ENCODE peak calls at places on chromosomes 12 and 14, in seven cellular contexts. D, N, X, G, Y, B and Q are unnamed samples.

GRCh38 chr12:22016982-22017381 is 29.0 kb upstream of the CMAS start:
- DNase-seq in D (no peak), N (no peak), X (no peak), G (no peak), Y (no peak), B (no peak), Q (no peak)

GRCh38 chr14:73759183-73759713 is 45.1 kb upstream of the PNMA1 start:
- DNase-seq in D (peak), N (peak), X (peak), G (peak), Y (peak), B (no peak), Q (peak)

GRCh38 chr14:92573761-92574498 is 60.3 kb downstream of the RIN3 start:
- DNase-seq in D (no peak), N (peak), X (no peak), G (no peak), Y (no peak), B (no peak), Q (no peak)

GRCh38 chr14:106605548-106606448 is 1079.4 kb downstream of the TMEM121 start:
- DNase-seq in D (no peak), N (no peak), X (peak), G (no peak), Y (no peak), B (no peak), Q (no peak)

GRCh38 chr12:12265571-12266388 is 1.1 kb downstream of the LRP6 start:
- DNase-seq in D (peak), N (no peak), X (peak), G (peak), Y (peak), B (no peak), Q (peak)

GRCh38 chr12:19992311-19992710 is 376.0 kb upstream of the PDE3A start:
- DNase-seq in D (peak), N (no peak), X (no peak), G (no peak), Y (no peak), B (no peak), Q (no peak)

GRCh38 chr14:78107171-78107570 is 63.0 kb upstream of the NRXN3 start:
- DNase-seq in D (no peak), N (no peak), X (no peak), G (no peak), Y (no peak), B (no peak), Q (no peak)

GRCh38 chr14:61643546-61643945 is 51.8 kb upstream of the HIF1A start:
- DNase-seq in D (no peak), N (no peak), X (no peak), G (peak), Y (no peak), B (no peak), Q (no peak)

GRCh38 chr12:133130808-133131128 is 341 bp downstream of the ZNF10 start:
- DNase-seq in D (peak), N (no peak), X (peak), G (peak), Y (no peak), B (no peak), Q (no peak)

GRCh38 chr14:31592619-31593018 is 31.4 kb downstream of the NUBPL start:
- DNase-seq in D (no peak), N (no peak), X (no peak), G (no peak), Y (peak), B (no peak), Q (peak)

GRCh38 chr14:72699852-72700257 is 194.0 kb downstream of the DPF3 start:
- DNase-seq in D (no peak), N (no peak), X (no peak), G (peak), Y (peak), B (no peak), Q (no peak)

GRCh38 chr12:95277139-95277538 is 59.5 kb downstream of the VEZT start:
- DNase-seq in D (no peak), N (no peak), X (no peak), G (peak), Y (peak), B (no peak), Q (peak)

GRCh38 chr14:75845136-75845804 is 136.5 kb downstream of the TGFB3 start:
- DNase-seq in D (no peak), N (no peak), X (no peak), G (no peak), Y (no peak), B (no peak), Q (no peak)

GRCh38 chr12:128825845-128826244 is 2.1 kb upstream of the SLC15A4 start:
- DNase-seq in D (no peak), N (no peak), X (no peak), G (no peak), Y (no peak), B (no peak), Q (no peak)

GRCh38 chr12:105321125-105321524 is 9.4 kb upstream of the C12orf75 start:
- DNase-seq in D (no peak), N (no peak), X (no peak), G (no peak), Y (no peak), B (no peak), Q (no peak)

GRCh38 chr12:78880078-78880477 is 15.5 kb downstream of the SYT1 start:
- DNase-seq in D (no peak), N (peak), X (no peak), G (peak), Y (no peak), B (peak), Q (peak)

GRCh38 chr12:46531059-46531785 is 158.6 kb upstream of the SLC38A2 start:
- DNase-seq in D (no peak), N (no peak), X (no peak), G (no peak), Y (no peak), B (no peak), Q (no peak)

GRCh38 chr14:65027127-65027799 is 40.6 kb downstream of the FNTB start:
- DNase-seq in D (no peak), N (no peak), X (no peak), G (no peak), Y (no peak), B (no peak), Q (peak)

GRCh38 chr14:77865455-77865854 is 65.5 kb downstream of the ADCK1 start:
- DNase-seq in D (no peak), N (no peak), X (no peak), G (no peak), Y (no peak), B (no peak), Q (no peak)

GRCh38 chr14:77099425-77100167 is 1.5 kb downstream of the CIPC start:
- DNase-seq in D (peak), N (no peak), X (no peak), G (peak), Y (peak), B (no peak), Q (peak)

GRCh38 chr12:113659015-113659414 is 187.3 kb upstream of the LHX5 start:
- DNase-seq in D (no peak), N (no peak), X (no peak), G (no peak), Y (no peak), B (no peak), Q (no peak)

GRCh38 chr14:55684956-55685584 is 105.1 kb downstream of the KTN1 start:
- DNase-seq in D (no peak), N (no peak), X (no peak), G (peak), Y (peak), B (no peak), Q (no peak)

GRCh38 chr12:80056845-80057244 is 42.5 kb upstream of the OTOGL start:
- DNase-seq in D (no peak), N (no peak), X (no peak), G (no peak), Y (peak), B (no peak), Q (peak)

GRCh38 chr12:59486827-59487226 is 109.0 kb upstream of the SLC16A7 start:
- DNase-seq in D (no peak), N (no peak), X (no peak), G (peak), Y (no peak), B (no peak), Q (peak)

GRCh38 chr14:54425068-54425467 is 16.1 kb downstream of the CNIH1 start:
- DNase-seq in D (no peak), N (no peak), X (no peak), G (no peak), Y (no peak), B (no peak), Q (no peak)

GRCh38 chr14:63203618-63204406 is 431 bp upstream of the RHOJ start:
- DNase-seq in D (peak), N (peak), X (peak), G (peak), Y (peak), B (peak), Q (peak)

GRCh38 chr12:49942921-49943662 is 7.4 kb upstream of the AQP2 start:
- DNase-seq in D (no peak), N (no peak), X (no peak), G (no peak), Y (no peak), B (no peak), Q (peak)

GRCh38 chr12:68406134-68406576 is 74.0 kb upstream of the MDM1 start:
- DNase-seq in D (peak), N (peak), X (peak), G (peak), Y (peak), B (no peak), Q (peak)

GRCh38 chr14:100328495-100329163 is 5.5 kb downstream of the SLC25A47 start:
- DNase-seq in D (no peak), N (no peak), X (no peak), G (no peak), Y (no peak), B (no peak), Q (no peak)

GRCh38 chr12:38905480-38906351 is at the start of gene CPNE8:
- DNase-seq in D (peak), N (peak), X (peak), G (peak), Y (no peak), B (peak), Q (peak)

GRCh38 chr12:62930546-62931425 is 4.2 kb downstream of the PPM1H start:
- DNase-seq in D (no peak), N (peak), X (no peak), G (no peak), Y (no peak), B (no peak), Q (peak)

GRCh38 chr14:103716091-103716801 is 636 bp downstream of the ZFYVE21 start:
- DNase-seq in D (peak), N (no peak), X (peak), G (peak), Y (no peak), B (no peak), Q (no peak)

GRCh38 chr14:103688906-103689902 is 26.0 kb downstream of the XRCC3 start:
- DNase-seq in D (no peak), N (no peak), X (no peak), G (peak), Y (peak), B (no peak), Q (no peak)

GRCh38 chr12:120362516-120363273 is 6.3 kb downstream of the MSI1 start:
- DNase-seq in D (peak), N (no peak), X (no peak), G (no peak), Y (no peak), B (no peak), Q (no peak)

GRCh38 chr12:131167334-131167733 is 213.6 kb downstream of the ADGRD1 start:
- DNase-seq in D (no peak), N (no peak), X (no peak), G (peak), Y (no peak), B (no peak), Q (peak)

GRCh38 chr12:109797905-109798669 is 35.1 kb downstream of the TRPV4 start:
- DNase-seq in D (no peak), N (peak), X (peak), G (no peak), Y (no peak), B (no peak), Q (peak)

GRCh38 chr12:122891661-122892525 is 4.0 kb downstream of the VPS37B start:
- DNase-seq in D (no peak), N (peak), X (no peak), G (peak), Y (peak), B (peak), Q (peak)

GRCh38 chr12:119642986-119643385 is 24.9 kb upstream of the PRKAB1 start:
- DNase-seq in D (no peak), N (peak), X (no peak), G (no peak), Y (no peak), B (no peak), Q (no peak)

GRCh38 chr12:53989227-53990113 is 4.5 kb downstream of the HOXC10 start:
- DNase-seq in D (peak), N (peak), X (no peak), G (peak), Y (peak), B (no peak), Q (peak)

DNA sequence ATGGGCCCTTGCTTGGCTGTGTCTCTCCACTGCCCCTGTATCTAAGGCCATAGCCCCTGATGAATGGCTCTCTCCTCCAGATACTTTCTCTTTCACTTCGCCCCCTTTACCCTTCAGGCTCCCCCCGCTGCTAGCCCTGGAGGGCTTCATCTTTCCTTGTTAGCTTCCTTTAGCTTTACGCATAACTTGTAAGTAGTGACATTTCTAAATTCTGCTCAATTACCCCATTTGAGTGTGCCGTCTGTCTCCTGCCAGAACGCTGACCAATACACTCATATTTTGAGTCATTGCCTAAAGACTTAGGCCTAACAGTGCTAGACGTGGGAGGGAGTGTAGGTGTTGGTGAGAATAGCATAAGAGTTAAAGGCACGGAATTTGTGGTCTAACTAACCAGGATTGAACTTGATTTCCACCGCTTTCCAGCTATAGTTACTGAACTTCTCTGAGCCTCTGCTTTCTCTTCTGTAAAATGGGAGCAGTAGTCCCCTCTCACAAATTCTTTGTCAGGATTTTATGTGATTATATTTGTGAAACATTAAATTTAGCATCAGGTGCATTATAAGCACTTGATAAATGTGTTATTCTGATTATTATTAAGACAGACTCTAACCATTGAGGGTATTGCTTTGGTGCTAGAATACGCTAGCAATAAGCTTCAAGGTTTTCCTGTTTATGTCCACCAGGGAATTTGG is 129.3 kb downstream of the ZFP36L1 start:
- DNase-seq in D (no peak), N (no peak), X (no peak), G (peak), Y (peak), B (no peak), Q (no peak)
- H2AFZ ChIP-seq in D (no peak), N (no peak), X (no peak), G (no peak), Y (peak), B (no peak), Q (no peak)

GRCh38 chr14:105474478-105475268 is at the start of gene CRIP2:
- DNase-seq in D (peak), N (peak), X (peak), G (peak), Y (no peak), B (no peak), Q (peak)

GRCh38 chr14:105472496-105472991 is 2.1 kb upstream of the CRIP2 start:
- DNase-seq in D (no peak), N (no peak), X (peak), G (no peak), Y (no peak), B (no peak), Q (peak)

GRCh38 chr14:105471823-105472495 is 2.7 kb upstream of the CRIP2 start:
- DNase-seq in D (no peak), N (no peak), X (no peak), G (no peak), Y (no peak), B (no peak), Q (no peak)

GRCh38 chr14:105473677-105474477 is 744 bp upstream of the CRIP2 start:
- DNase-seq in D (peak), N (peak), X (peak), G (peak), Y (peak), B (peak), Q (peak)

DNA sequence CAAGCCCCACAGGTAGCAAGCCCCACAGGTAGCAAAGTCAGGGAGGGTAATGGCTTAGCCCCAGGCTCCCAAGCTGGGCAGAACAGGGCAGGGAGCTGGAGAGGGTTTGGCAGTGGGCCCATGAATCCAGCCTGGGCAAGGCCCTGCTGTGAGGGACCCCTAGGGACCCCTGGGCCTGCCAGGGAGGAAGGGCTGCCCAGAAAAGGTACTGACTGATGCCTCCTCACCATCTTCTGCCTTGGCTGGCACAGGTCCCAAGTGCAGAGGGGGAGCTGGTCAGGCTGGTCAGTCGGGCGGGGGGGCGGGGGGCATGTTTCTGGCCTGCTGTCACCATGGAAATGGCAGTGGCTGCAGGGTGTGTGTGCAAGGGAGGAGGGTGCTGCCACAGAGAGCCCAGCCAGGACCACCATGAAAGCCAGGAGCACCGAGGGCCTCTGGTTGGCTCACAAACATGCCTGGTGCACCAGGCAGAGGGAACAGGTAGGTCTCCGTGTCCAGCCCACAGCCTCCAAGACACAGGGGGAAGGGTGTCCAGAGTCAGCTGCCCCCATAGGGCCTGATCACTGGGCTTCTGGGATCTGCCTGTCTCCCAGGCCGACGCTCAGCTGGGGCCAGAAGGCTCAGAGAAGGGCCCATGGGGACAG is 1.5 kb upstream of the CRIP2 start:
- DNase-seq in D (no peak), N (no peak), X (peak), G (no peak), Y (no peak), B (no peak), Q (peak)
- H3K4me3 ChIP-seq in D (no peak), N (peak), X (peak), G (no peak), Y (no peak), B (no peak), Q (peak)

DNA sequence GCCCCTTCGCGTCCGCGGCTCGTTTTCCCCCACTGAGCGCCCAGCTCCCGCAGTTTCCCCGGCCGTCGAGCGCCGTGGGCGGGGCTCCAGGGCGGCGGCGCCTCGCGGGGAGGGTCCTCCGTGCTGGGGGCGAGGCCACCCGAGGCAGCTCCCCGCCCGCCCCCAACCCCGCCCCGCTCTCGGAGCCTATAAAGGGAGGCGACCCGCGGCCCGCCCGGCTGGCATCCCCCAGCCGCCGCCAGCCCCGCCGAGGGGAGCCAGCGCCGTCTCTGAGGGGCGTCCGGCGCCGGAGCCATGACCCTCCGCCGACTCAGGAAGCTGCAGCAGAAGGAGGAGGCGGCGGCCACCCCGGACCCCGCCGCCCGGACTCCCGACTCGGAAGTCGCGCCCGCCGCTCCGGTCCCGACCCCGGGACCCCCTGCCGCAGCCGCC is at the start of gene TAMALIN:
- DNase-seq in D (peak), N (peak), X (peak), G (peak), Y (peak), B (peak), Q (no peak)
- H2AFZ ChIP-seq in D (peak), N (peak), X (peak), G (peak), Y (no peak), B (no peak), Q (no peak)

GRCh38 chr12:91382081-91382543 is 199.5 kb upstream of the DCN start:
- DNase-seq in D (peak), N (peak), X (peak), G (peak), Y (peak), B (peak), Q (peak)
- H3K4me3 ChIP-seq in D (peak), N (peak), X (peak), G (peak), Y (peak), B (no peak), Q (peak)

DNA sequence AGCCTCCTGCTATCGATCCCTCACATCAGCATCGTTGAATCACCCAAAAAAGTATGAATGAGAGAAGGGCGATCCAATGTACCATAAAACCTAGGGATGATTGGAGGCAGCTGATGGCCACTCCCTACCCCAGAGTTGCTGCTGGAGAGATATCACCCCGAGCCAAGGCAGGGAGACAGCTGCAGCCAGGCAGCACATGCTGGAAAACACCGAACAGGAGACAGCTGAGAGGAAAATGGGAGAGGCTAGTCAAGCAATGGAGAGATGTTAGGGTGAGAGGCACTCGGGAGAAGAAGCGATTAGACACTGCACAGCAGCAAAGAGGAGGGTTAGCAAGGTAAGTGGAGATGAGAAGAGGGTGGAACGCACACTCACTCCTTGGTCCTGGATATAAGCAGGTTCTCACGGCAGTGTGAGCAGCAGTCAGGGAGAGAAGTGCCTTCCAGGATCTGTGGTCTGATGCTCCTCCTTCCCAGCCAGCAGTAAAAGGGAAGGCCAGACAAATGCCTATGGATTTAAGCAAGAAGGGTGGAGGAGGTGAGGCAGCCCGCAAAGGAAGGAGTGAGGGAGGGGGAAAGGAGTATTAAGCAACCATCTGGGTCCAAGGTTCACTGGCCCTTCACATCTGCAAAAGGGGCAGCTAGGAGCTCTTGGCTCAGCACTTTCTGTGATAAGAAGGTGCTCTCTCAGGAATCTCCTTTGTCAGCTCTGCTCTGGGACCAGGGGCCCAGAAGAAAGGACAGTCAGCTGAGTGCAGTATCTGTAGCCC is at the start of gene SLC7A7:
- DNase-seq in D (peak), N (peak), X (no peak), G (no peak), Y (peak), B (no peak), Q (no peak)
- H2AFZ ChIP-seq in D (peak), N (peak), X (no peak), G (peak), Y (peak), B (peak), Q (peak)

GRCh38 chr12:51908876-51909592 is 1.7 kb downstream of the ACVRL1 start:
- DNase-seq in D (no peak), N (no peak), X (no peak), G (no peak), Y (no peak), B (no peak), Q (no peak)

GRCh38 chr12:51907864-51908425 is 641 bp downstream of the ACVRL1 start:
- DNase-seq in D (no peak), N (no peak), X (no peak), G (no peak), Y (no peak), B (no peak), Q (no peak)

GRCh38 chr12:51905507-51906438 is 1.5 kb upstream of the ACVRL1 start:
- DNase-seq in D (peak), N (no peak), X (peak), G (peak), Y (peak), B (no peak), Q (no peak)

GRCh38 chr12:51906452-51907082 is 737 bp upstream of the ACVRL1 start:
- DNase-seq in D (no peak), N (peak), X (peak), G (no peak), Y (no peak), B (no peak), Q (no peak)

GRCh38 chr12:51907083-51907863 is at the start of gene ACVRL1:
- DNase-seq in D (no peak), N (peak), X (no peak), G (peak), Y (peak), B (no peak), Q (no peak)
- H3K4me3 ChIP-seq in D (peak), N (peak), X (no peak), G (peak), Y (peak), B (peak), Q (no peak)